ENCODE peak calls at places on chromosomes 3 and 15, in eight cellular contexts. F is T-helper 1 cell, N is RCC 7860, E is HEK293T, K is cerebellum, V is fibroblast of lung, U is NCI-H1436, H is ureter. R is an unnamed sample.

GRCh38 chr3:103904991-103905390 is 1461.7 kb upstream of the ALCAM start:
- DNase-seq in E (no peak), K (no peak), H (no peak), N (no peak), U (no peak), V (no peak), F (no peak), R (no peak)

GRCh38 chr15:31397851-31398661 is 71.4 kb downstream of the KLF13 start:
- DNase-seq in E (no peak), K (no peak), U (peak), H (peak), N (no peak), V (no peak), F (no peak), R (no peak)

GRCh38 chr3:52982839-52983238 is 63.0 kb downstream of the SFMBT1 start:
- DNase-seq in V (no peak), K (no peak), N (no peak), E (no peak), H (no peak), U (no peak), F (no peak), R (no peak)

GRCh38 chr15:58269455-58270414 is 131.6 kb downstream of the AQP9 start:
- DNase-seq in H (peak), V (peak), U (peak), F (peak), E (peak), N (peak), K (peak), R (peak)

GRCh38 chr3:66565301-66565700 is 64.5 kb upstream of the LRIG1 start:
- DNase-seq in E (no peak), H (no peak), F (no peak), V (peak), N (no peak), U (no peak), K (no peak), R (no peak)

GRCh38 chr3:185207931-185208746 is 45.7 kb downstream of the EHHADH start:
- DNase-seq in K (no peak), U (no peak), V (peak), F (no peak), N (no peak), E (no peak), H (no peak), R (no peak)

GRCh38 chr15:50149090-50149489 is 30.1 kb upstream of the ATP8B4 start:
- DNase-seq in U (no peak), H (no peak), F (no peak), K (no peak), E (no peak), N (no peak), V (no peak), R (no peak)

GRCh38 chr3:10768995-10769394 is 47.0 kb upstream of the SLC6A11 start:
- DNase-seq in K (no peak), V (no peak), H (peak), F (no peak), U (no peak), N (no peak), E (no peak), R (no peak)

GRCh38 chr15:65373163-65373651 is 4.6 kb downstream of the IGDCC3 start:
- DNase-seq in U (no peak), V (no peak), K (no peak), E (no peak), H (no peak), F (no peak), N (no peak), R (no peak)

GRCh38 chr15:96153938-96154337 is 176.6 kb upstream of the NR2F2 start:
- DNase-seq in U (no peak), K (no peak), V (no peak), N (no peak), H (no peak), E (no peak), F (no peak), R (no peak)

GRCh38 chr15:23536659-23537058 is 28.8 kb upstream of the MKRN3 start:
- DNase-seq in V (no peak), E (no peak), U (no peak), H (no peak), K (no peak), F (no peak), N (no peak), R (no peak)

GRCh38 chr3:39038165-39038564 is 13.6 kb downstream of the SCN11A start:
- DNase-seq in K (no peak), U (no peak), N (peak), V (peak), F (no peak), E (no peak), H (no peak), R (no peak)

GRCh38 chr3:45545476-45545875 is 49.1 kb upstream of the LIMD1 start:
- DNase-seq in N (peak), F (no peak), E (no peak), U (no peak), H (no peak), K (no peak), V (peak), R (peak)

GRCh38 chr3:62718515-62719320 is 156.5 kb downstream of the CADPS start:
- DNase-seq in E (peak), V (peak), F (no peak), K (peak), N (no peak), H (no peak), U (no peak), R (no peak)

GRCh38 chr3:6605245-6605644 is 255.7 kb upstream of the GRM7 start:
- DNase-seq in H (no peak), U (no peak), E (no peak), V (peak), N (no peak), F (no peak), K (no peak), R (no peak)

GRCh38 chr3:9028134-9028533 is 64.9 kb upstream of the RAD18 start:
- DNase-seq in E (no peak), V (peak), H (peak), N (no peak), F (no peak), U (no peak), K (peak), R (no peak)

GRCh38 chr3:49461443-49462171 is 8.5 kb upstream of the DAG1 start:
- DNase-seq in K (peak), U (no peak), F (no peak), E (no peak), H (no peak), V (peak), N (peak), R (no peak)

GRCh38 chr3:60720696-60721228 is 530.5 kb downstream of the FHIT start:
- DNase-seq in U (no peak), V (peak), K (no peak), F (no peak), N (no peak), E (no peak), H (no peak), R (no peak)

GRCh38 chr15:66085128-66085527 is 168.4 kb downstream of the MEGF11 start:
- DNase-seq in N (no peak), H (no peak), E (no peak), K (no peak), U (no peak), F (peak), V (no peak), R (peak)

GRCh38 chr3:31634485-31634884 is 101.8 kb downstream of the STT3B start:
- DNase-seq in F (no peak), U (no peak), E (no peak), H (no peak), V (peak), N (no peak), K (no peak), R (no peak)

GRCh38 chr3:10437272-10437994 is 68.0 kb downstream of the ATP2B2 start:
- DNase-seq in H (no peak), F (peak), N (peak), K (no peak), U (no peak), V (peak), E (no peak), R (no peak)

GRCh38 chr3:42504334-42505202 is 2.1 kb downstream of the VIPR1 start:
- DNase-seq in F (no peak), V (no peak), N (no peak), H (peak), E (no peak), U (no peak), K (no peak), R (no peak)

GRCh38 chr15:85403745-85404144 is 23.3 kb downstream of the AKAP13 start:
- DNase-seq in F (no peak), N (no peak), K (no peak), V (peak), E (no peak), U (no peak), H (no peak), R (no peak)

GRCh38 chr3:59836525-59836924 is 786.7 kb upstream of the CFAP20DC start:
- DNase-seq in V (no peak), F (no peak), E (no peak), N (no peak), U (no peak), K (no peak), H (no peak), R (no peak)

GRCh38 chr15:94069834-94070233 is 161.5 kb upstream of the MCTP2 start:
- DNase-seq in F (no peak), V (no peak), H (no peak), N (no peak), U (no peak), E (no peak), K (no peak), R (no peak)

GRCh38 chr15:38474155-38474757 is 20.3 kb downstream of the FAM98B start:
- DNase-seq in H (no peak), N (peak), E (peak), V (peak), U (peak), F (peak), K (peak), R (peak)

GRCh38 chr3:78255403-78255802 is 1215.5 kb downstream of the ROBO2 start:
- DNase-seq in N (no peak), E (no peak), F (no peak), U (no peak), H (no peak), V (peak), K (no peak), R (no peak)

GRCh38 chr3:98826126-98826525 is 63.0 kb downstream of the ST3GAL6 start:
- DNase-seq in H (no peak), N (no peak), V (no peak), K (no peak), E (no peak), U (no peak), F (no peak), R (no peak)

GRCh38 chr15:37106490-37107001 is 6.2 kb upstream of the MEIS2 start:
- DNase-seq in V (peak), K (no peak), N (no peak), U (no peak), H (peak), E (no peak), F (no peak), R (peak)

GRCh38 chr3:114155370-114155821 is 23.5 kb downstream of the DRD3 start:
- DNase-seq in H (no peak), K (no peak), U (peak), N (no peak), F (no peak), E (peak), V (peak), R (peak)

GRCh38 chr15:38588672-38589071 is 24.1 kb upstream of the RASGRP1 start:
- DNase-seq in N (peak), V (peak), K (no peak), F (no peak), E (no peak), U (no peak), H (no peak), R (no peak)

GRCh38 chr15:78950343-78950742 is 5.5 kb upstream of the CTSH start:
- DNase-seq in N (no peak), F (no peak), H (no peak), E (no peak), K (no peak), V (no peak), U (no peak), R (no peak)

GRCh38 chr3:138114431-138114918 is 933 bp downstream of the DZIP1L start:
- DNase-seq in H (no peak), N (peak), E (peak), F (no peak), U (no peak), K (peak), V (peak), R (no peak)

GRCh38 chr3:126912027-126912422 is 70.9 kb upstream of the PLXNA1 start:
- DNase-seq in N (no peak), U (no peak), V (no peak), E (no peak), H (no peak), F (no peak), K (no peak), R (no peak)

GRCh38 chr3:169771651-169772529 is 1.3 kb upstream of the MYNN start:
- DNase-seq in E (peak), V (peak), N (peak), U (peak), F (peak), H (peak), K (peak), R (peak)

GRCh38 chr15:68559342-68560310 is 19.2 kb upstream of the CORO2B start:
- DNase-seq in N (peak), F (peak), U (peak), V (peak), H (peak), E (peak), K (peak), R (peak)

R was measured in erythroblast.